ENCODE peak calls at places on chromosomes 13 and 19, in six cellular contexts. One of them, this sample, is unnamed.

GRCh38 chr13:33757713-33758112 is 60.2 kb upstream of the RFC3 start:
- DNase-seq in GM12878: no peak
- DNase-seq in endothelial cell of umbilical vein: no peak
- DNase-seq in HepG2: no peak
- DNase-seq in K562: no peak
- DNase-seq in A549: no peak
- DNase-seq in this sample: no peak

GRCh38 chr13:22189176-22190048 is 518.5 kb downstream of the FGF9 start:
- DNase-seq in GM12878: no peak
- DNase-seq in endothelial cell of umbilical vein: no peak
- DNase-seq in HepG2: no peak
- DNase-seq in K562: no peak
- DNase-seq in A549: no peak
- DNase-seq in this sample: no peak

GRCh38 chr13:79374578-79374977 is 31.5 kb downstream of the RBM26 start:
- DNase-seq in GM12878: no peak
- DNase-seq in endothelial cell of umbilical vein: no peak
- DNase-seq in HepG2: no peak
- DNase-seq in K562: no peak
- DNase-seq in A549: no peak
- DNase-seq in this sample: no peak

GRCh38 chr19:50287331-50287730 is 41.8 kb downstream of the KCNC3 start:
- DNase-seq in GM12878: no peak
- DNase-seq in endothelial cell of umbilical vein: no peak
- DNase-seq in HepG2: no peak
- DNase-seq in K562: no peak
- DNase-seq in A549: no peak
- DNase-seq in this sample: no peak

GRCh38 chr19:50820549-50821247 is 2.9 kb downstream of the KLK1 start:
- DNase-seq in GM12878: peak
- DNase-seq in endothelial cell of umbilical vein: no peak
- DNase-seq in HepG2: no peak
- DNase-seq in K562: peak
- DNase-seq in A549: no peak
- DNase-seq in this sample: peak

GRCh38 chr13:59236309-59236939 is 927.3 kb downstream of the DIAPH3 start:
- DNase-seq in GM12878: no peak
- DNase-seq in endothelial cell of umbilical vein: no peak
- DNase-seq in HepG2: no peak
- DNase-seq in K562: no peak
- DNase-seq in A549: no peak
- DNase-seq in this sample: no peak

GRCh38 chr13:51781246-51782022 is 22.5 kb downstream of the DHRS12 start:
- DNase-seq in GM12878: no peak
- DNase-seq in endothelial cell of umbilical vein: peak
- DNase-seq in HepG2: no peak
- DNase-seq in K562: no peak
- DNase-seq in A549: no peak
- DNase-seq in this sample: peak

GRCh38 chr19:35168261-35168660 is 13.7 kb downstream of the FXYD5 start:
- DNase-seq in GM12878: no peak
- DNase-seq in endothelial cell of umbilical vein: no peak
- DNase-seq in HepG2: no peak
- DNase-seq in K562: no peak
- DNase-seq in A549: no peak
- DNase-seq in this sample: no peak

GRCh38 chr19:3140667-3141038 is 4.8 kb downstream of the GNA15 start:
- DNase-seq in GM12878: no peak
- DNase-seq in endothelial cell of umbilical vein: no peak
- DNase-seq in HepG2: no peak
- DNase-seq in K562: no peak
- DNase-seq in A549: no peak
- DNase-seq in this sample: peak

GRCh38 chr13:95246292-95247082 is 54.8 kb downstream of the ABCC4 start:
- DNase-seq in GM12878: no peak
- DNase-seq in endothelial cell of umbilical vein: no peak
- DNase-seq in HepG2: no peak
- DNase-seq in K562: no peak
- DNase-seq in A549: no peak
- DNase-seq in this sample: no peak

GRCh38 chr19:45141203-45141900 is 19.4 kb downstream of the NKPD1 start:
- DNase-seq in GM12878: no peak
- DNase-seq in endothelial cell of umbilical vein: no peak
- DNase-seq in HepG2: no peak
- DNase-seq in K562: no peak
- DNase-seq in A549: no peak
- DNase-seq in this sample: no peak

GRCh38 chr19:45144431-45145269 is 16.1 kb downstream of the NKPD1 start:
- DNase-seq in GM12878: no peak
- DNase-seq in endothelial cell of umbilical vein: no peak
- DNase-seq in HepG2: no peak
- DNase-seq in K562: no peak
- DNase-seq in A549: no peak
- DNase-seq in this sample: no peak

GRCh38 chr19:45142016-45142727 is 18.6 kb downstream of the NKPD1 start:
- DNase-seq in GM12878: no peak
- DNase-seq in endothelial cell of umbilical vein: no peak
- DNase-seq in HepG2: no peak
- DNase-seq in K562: no peak
- DNase-seq in A549: no peak
- DNase-seq in this sample: no peak

GRCh38 chr19:45140533-45140932 is 20.2 kb downstream of the NKPD1 start:
- DNase-seq in GM12878: no peak
- DNase-seq in endothelial cell of umbilical vein: no peak
- DNase-seq in HepG2: no peak
- DNase-seq in K562: no peak
- DNase-seq in A549: no peak
- DNase-seq in this sample: no peak

DNA sequence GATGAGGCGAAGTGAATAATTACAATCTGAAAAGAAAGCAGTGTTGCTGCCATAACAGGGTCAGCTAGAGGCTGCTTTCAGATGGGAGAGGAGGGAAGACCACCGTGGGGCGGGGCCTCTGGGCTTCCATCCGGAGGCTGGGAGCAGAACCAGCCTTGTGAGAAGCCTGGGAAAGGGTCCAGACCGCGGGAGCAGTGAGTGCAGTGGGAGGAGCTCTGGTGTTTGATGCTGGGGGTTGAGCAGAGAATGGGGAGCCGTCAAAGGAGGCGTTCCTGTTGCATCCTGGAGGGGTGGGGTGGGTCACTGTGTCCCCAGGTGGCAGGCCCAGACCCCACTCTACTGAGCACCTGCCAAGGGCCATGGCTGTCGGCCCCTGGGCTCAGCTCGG is 18.1 kb downstream of the NKPD1 start:
- DNase-seq in GM12878: no peak
- DNase-seq in endothelial cell of umbilical vein: no peak
- DNase-seq in HepG2: no peak
- DNase-seq in K562: no peak
- DNase-seq in A549: no peak
- DNase-seq in this sample: no peak
- TF ChIP-seq MYC in GM12878: no peak
- TF ChIP-seq MYC in endothelial cell of umbilical vein: no peak
- TF ChIP-seq MYC in HepG2: no peak
- TF ChIP-seq MYC in K562: no peak
- TF ChIP-seq MYC in A549: no peak
- TF ChIP-seq MYC in this sample: no peak

GRCh38 chr13:71772376-71772775 is 94.6 kb downstream of the DACH1 start:
- DNase-seq in GM12878: no peak
- DNase-seq in endothelial cell of umbilical vein: no peak
- DNase-seq in HepG2: no peak
- DNase-seq in K562: no peak
- DNase-seq in A549: no peak
- DNase-seq in this sample: no peak

GRCh38 chr13:71774863-71775262 is 92.1 kb downstream of the DACH1 start:
- DNase-seq in GM12878: no peak
- DNase-seq in endothelial cell of umbilical vein: no peak
- DNase-seq in HepG2: no peak
- DNase-seq in K562: no peak
- DNase-seq in A549: no peak
- DNase-seq in this sample: no peak

GRCh38 chr13:71780546-71780945 is 86.5 kb downstream of the DACH1 start:
- DNase-seq in GM12878: no peak
- DNase-seq in endothelial cell of umbilical vein: no peak
- DNase-seq in HepG2: no peak
- DNase-seq in K562: no peak
- DNase-seq in A549: no peak
- DNase-seq in this sample: no peak

GRCh38 chr13:71773534-71773933 is 93.5 kb downstream of the DACH1 start:
- DNase-seq in GM12878: no peak
- DNase-seq in endothelial cell of umbilical vein: no peak
- DNase-seq in HepG2: no peak
- DNase-seq in K562: no peak
- DNase-seq in A549: no peak
- DNase-seq in this sample: no peak

GRCh38 chr13:71775946-71776345 is 91.1 kb downstream of the DACH1 start:
- DNase-seq in GM12878: no peak
- DNase-seq in endothelial cell of umbilical vein: peak
- DNase-seq in HepG2: no peak
- DNase-seq in K562: no peak
- DNase-seq in A549: no peak
- DNase-seq in this sample: no peak
- TF ChIP-seq MAX in GM12878: no peak
- TF ChIP-seq MAX in endothelial cell of umbilical vein: no peak
- TF ChIP-seq MAX in HepG2: no peak
- TF ChIP-seq MAX in K562: no peak
- TF ChIP-seq MAX in A549: no peak
- TF ChIP-seq MAX in this sample: no peak

GRCh38 chr19:10112037-10112751 is 701 bp downstream of the P2RY11 start:
- DNase-seq in GM12878: no peak
- DNase-seq in endothelial cell of umbilical vein: no peak
- DNase-seq in HepG2: no peak
- DNase-seq in K562: peak
- DNase-seq in A549: no peak
- DNase-seq in this sample: peak

GRCh38 chr19:10113964-10114650 is 2.6 kb downstream of the P2RY11 start:
- DNase-seq in GM12878: no peak
- DNase-seq in endothelial cell of umbilical vein: no peak
- DNase-seq in HepG2: no peak
- DNase-seq in K562: peak
- DNase-seq in A549: no peak
- DNase-seq in this sample: peak

GRCh38 chr19:10111405-10111811 is at the start of gene P2RY11:
- DNase-seq in GM12878: peak
- DNase-seq in endothelial cell of umbilical vein: no peak
- DNase-seq in HepG2: no peak
- DNase-seq in K562: peak
- DNase-seq in A549: no peak
- DNase-seq in this sample: peak

GRCh38 chr19:10113592-10113963 is 2.1 kb downstream of the P2RY11 start:
- DNase-seq in GM12878: no peak
- DNase-seq in endothelial cell of umbilical vein: no peak
- DNase-seq in HepG2: no peak
- DNase-seq in K562: peak
- DNase-seq in A549: no peak
- DNase-seq in this sample: no peak

DNA sequence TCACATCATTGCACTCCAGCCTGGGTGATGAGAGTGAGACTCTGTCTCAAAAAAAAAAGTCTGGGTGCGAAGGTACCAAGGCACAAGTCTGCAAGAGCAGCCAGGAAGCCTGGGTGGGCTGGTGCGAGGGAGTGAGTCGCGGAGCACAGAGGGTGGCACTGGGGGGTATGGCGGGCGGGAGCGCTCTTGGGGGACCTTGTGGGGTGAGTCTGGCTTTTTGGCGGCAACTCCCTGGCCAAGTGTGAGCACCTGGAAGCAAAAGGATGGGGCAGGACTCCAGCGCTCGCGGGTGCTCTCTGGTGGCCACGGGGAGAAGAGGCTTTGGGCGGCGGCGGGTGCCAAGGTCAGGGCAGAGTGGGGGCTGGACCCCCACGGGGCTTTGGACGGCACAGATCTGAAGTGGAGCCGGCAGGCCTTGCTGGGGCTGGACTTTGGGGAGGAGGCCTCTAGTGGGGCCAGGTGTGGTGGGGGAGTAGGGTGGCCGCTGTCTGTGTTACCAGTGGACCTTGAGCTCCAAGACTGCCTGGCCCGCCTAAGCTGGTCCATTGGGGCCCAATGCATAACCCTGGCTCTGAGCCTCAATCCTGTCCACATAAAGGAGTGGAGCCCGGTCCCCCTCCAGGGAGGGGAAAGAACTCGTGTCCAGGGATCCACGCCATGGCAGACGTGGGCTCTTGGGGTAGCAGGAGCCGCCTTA is 1.6 kb downstream of the P2RY11 start:
- DNase-seq in GM12878: no peak
- DNase-seq in endothelial cell of umbilical vein: no peak
- DNase-seq in HepG2: peak
- DNase-seq in K562: peak
- DNase-seq in A549: no peak
- DNase-seq in this sample: peak
- H3K4me3 ChIP-seq in GM12878: peak
- H3K4me3 ChIP-seq in endothelial cell of umbilical vein: no peak
- H3K4me3 ChIP-seq in HepG2: no peak
- H3K4me3 ChIP-seq in K562: no peak
- H3K4me3 ChIP-seq in A549: no peak
- H3K4me3 ChIP-seq in this sample: no peak

GRCh38 chr19:10393137-10393536 is 10.2 kb downstream of the CDC37 start:
- DNase-seq in GM12878: no peak
- DNase-seq in endothelial cell of umbilical vein: no peak
- DNase-seq in HepG2: no peak
- DNase-seq in K562: no peak
- DNase-seq in A549: no peak
- DNase-seq in this sample: no peak

GRCh38 chr19:10392120-10392519 is 11.2 kb downstream of the CDC37 start:
- DNase-seq in GM12878: no peak
- DNase-seq in endothelial cell of umbilical vein: no peak
- DNase-seq in HepG2: no peak
- DNase-seq in K562: no peak
- DNase-seq in A549: no peak
- DNase-seq in this sample: no peak

GRCh38 chr19:10388957-10389356 is 8.6 kb upstream of the TYK2 start:
- DNase-seq in GM12878: peak
- DNase-seq in endothelial cell of umbilical vein: peak
- DNase-seq in HepG2: peak
- DNase-seq in K562: peak
- DNase-seq in A549: peak
- DNase-seq in this sample: peak

GRCh38 chr19:10389863-10390262 is 9.5 kb upstream of the TYK2 start:
- DNase-seq in GM12878: no peak
- DNase-seq in endothelial cell of umbilical vein: no peak
- DNase-seq in HepG2: no peak
- DNase-seq in K562: peak
- DNase-seq in A549: no peak
- DNase-seq in this sample: peak

DNA sequence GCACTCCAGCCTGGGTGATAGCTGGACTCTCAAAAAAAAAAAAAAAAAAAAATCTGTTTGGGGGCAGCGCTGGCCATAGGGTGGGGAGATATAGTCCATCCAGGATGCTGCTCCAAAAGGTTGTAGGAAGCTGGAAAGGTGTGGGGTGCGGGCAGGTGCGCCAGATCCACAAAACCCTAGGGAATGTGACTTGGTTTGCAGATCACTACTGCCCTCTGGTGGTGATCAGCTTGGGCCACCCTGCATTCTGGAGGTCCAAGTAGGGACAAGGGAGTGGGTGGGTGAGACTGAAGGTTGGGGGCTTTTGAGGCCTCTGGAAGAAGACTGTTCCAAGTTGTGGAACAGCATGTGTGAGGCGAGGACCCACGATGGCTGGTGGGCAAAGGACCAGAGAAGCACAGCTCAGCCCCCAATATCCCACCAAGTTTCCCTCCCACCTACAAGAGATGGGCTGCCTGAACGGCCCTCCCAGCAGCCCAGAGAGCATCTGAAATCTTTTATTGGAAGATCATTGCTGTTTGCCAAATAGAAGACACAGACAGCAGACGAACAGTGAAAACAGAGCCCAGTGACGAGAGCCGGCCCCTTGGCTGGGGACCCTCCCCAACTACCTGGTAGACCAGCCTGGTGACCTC is 10.4 kb upstream of the TYK2 start:
- DNase-seq in GM12878: no peak
- DNase-seq in endothelial cell of umbilical vein: peak
- DNase-seq in HepG2: peak
- DNase-seq in K562: peak
- DNase-seq in A549: peak
- DNase-seq in this sample: peak
- TF ChIP-seq MYC in GM12878: no peak
- TF ChIP-seq MYC in endothelial cell of umbilical vein: no peak
- TF ChIP-seq MYC in HepG2: no peak
- TF ChIP-seq MYC in K562: no peak
- TF ChIP-seq MYC in A549: no peak
- TF ChIP-seq MYC in this sample: no peak